ENCODE peak calls at places on chromosomes 6 and 20, in seven cellular contexts. Y, L, T, B, U, S and F are unnamed samples.

GRCh38 chr20:38165089-38165965 is at the start of gene TGM2:
- DNase-seq in Y (peak), L (no peak), T (peak), B (peak), U (peak), S (no peak), F (peak)

GRCh38 chr6:116087437-116088027 is 13.1 kb upstream of the NT5DC1 start:
- DNase-seq in Y (no peak), L (no peak), T (no peak), B (no peak), U (no peak), S (no peak), F (no peak)

GRCh38 chr6:108561742-108562502 is 1.2 kb downstream of the FOXO3 start:
- DNase-seq in Y (no peak), L (no peak), T (peak), B (no peak), U (peak), S (no peak), F (peak)

GRCh38 chr6:149037026-149037734 is 280.3 kb upstream of the TAB2 start:
- DNase-seq in Y (no peak), L (no peak), T (no peak), B (no peak), U (no peak), S (no peak), F (no peak)

GRCh38 chr20:19974621-19975435 is 42.3 kb upstream of the NAA20 start:
- DNase-seq in Y (peak), L (peak), T (peak), B (peak), U (peak), S (no peak), F (no peak)

GRCh38 chr20:25259788-25260254 is 11.9 kb downstream of the PYGB start:
- DNase-seq in Y (no peak), L (no peak), T (no peak), B (no peak), U (no peak), S (no peak), F (no peak)

GRCh38 chr6:10507715-10508114 is 13.4 kb upstream of the GCNT2 start:
- DNase-seq in Y (no peak), L (no peak), T (no peak), B (no peak), U (no peak), S (no peak), F (no peak)

GRCh38 chr20:58073945-58074920 is 154.2 kb downstream of the ANKRD60 start:
- DNase-seq in Y (no peak), L (no peak), T (no peak), B (no peak), U (no peak), S (no peak), F (no peak)

GRCh38 chr6:46876126-46876525 is 45.6 kb downstream of the ADGRF5 start:
- DNase-seq in Y (no peak), L (no peak), T (peak), B (peak), U (no peak), S (no peak), F (no peak)

GRCh38 chr20:706366-706885 is 30.8 kb upstream of the SCRT2 start:
- DNase-seq in Y (no peak), L (no peak), T (no peak), B (no peak), U (no peak), S (no peak), F (no peak)

GRCh38 chr6:7087066-7087465 is 20.7 kb upstream of the RREB1 start:
- DNase-seq in Y (no peak), L (no peak), T (no peak), B (no peak), U (no peak), S (no peak), F (no peak)

GRCh38 chr20:9103955-9104354 is 35.1 kb downstream of the PLCB4 start:
- DNase-seq in Y (no peak), L (no peak), T (no peak), B (no peak), U (no peak), S (no peak), F (no peak)

GRCh38 chr6:52984247-52984646 is 10.8 kb downstream of the GSTA4 start:
- DNase-seq in Y (no peak), L (no peak), T (no peak), B (no peak), U (no peak), S (peak), F (no peak)

GRCh38 chr6:108875161-108875555 is 26.9 kb downstream of the ARMC2 start:
- DNase-seq in Y (no peak), L (no peak), T (no peak), B (no peak), U (no peak), S (no peak), F (no peak)

GRCh38 chr6:143123081-143123480 is 62.4 kb downstream of the AIG1 start:
- DNase-seq in Y (no peak), L (no peak), T (no peak), B (no peak), U (no peak), S (no peak), F (no peak)

GRCh38 chr6:11030904-11031303 is 13.2 kb downstream of the ELOVL2 start:
- DNase-seq in Y (no peak), L (no peak), T (no peak), B (no peak), U (no peak), S (no peak), F (no peak)

GRCh38 chr6:27053738-27054137 is 193.8 kb upstream of the PRSS16 start:
- DNase-seq in Y (no peak), L (no peak), T (no peak), B (no peak), U (no peak), S (no peak), F (no peak)

DNA sequence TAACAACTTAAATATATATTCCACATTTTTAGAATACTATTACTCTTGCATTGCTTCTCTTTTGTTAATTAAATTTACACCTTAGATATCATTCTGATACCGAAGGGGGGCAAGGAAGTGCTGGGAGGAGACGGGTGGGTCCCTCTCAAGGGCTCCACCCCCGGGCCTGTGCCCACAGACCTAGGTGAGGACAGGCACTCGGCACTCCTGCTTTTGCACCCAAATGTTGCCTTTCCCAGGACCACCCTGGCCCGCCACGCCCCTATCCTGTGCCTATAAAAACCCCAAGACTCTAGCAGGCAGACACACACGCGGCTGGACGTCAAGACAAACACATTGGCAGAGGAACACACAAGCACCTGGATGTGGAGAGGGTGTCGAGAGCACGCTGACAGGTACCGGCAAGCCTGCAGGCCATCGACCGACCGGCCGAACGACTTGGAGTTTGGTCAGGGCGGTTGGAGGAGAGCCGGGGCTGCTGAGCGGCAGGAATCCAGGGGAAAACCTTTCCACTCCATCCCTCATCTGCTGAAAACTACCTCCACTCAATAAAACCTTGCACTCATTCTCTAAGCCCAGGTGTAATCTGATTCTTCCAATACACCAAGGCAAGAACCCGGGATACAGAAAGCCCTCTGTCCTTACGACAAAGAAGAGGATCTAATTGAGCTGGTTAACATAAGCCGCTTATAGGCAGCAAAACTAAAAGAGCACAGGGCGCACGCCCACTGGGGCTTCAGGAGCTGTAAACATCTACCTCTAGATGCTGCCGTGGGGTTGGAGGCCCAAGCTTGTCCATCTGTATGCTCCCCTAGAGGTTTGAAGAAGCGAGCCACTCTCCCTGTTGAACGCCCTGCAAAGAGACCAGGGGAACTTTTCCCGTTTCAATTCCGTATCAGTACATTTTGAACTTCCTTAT is 197.4 kb upstream of the PRSS16 start:
- DNase-seq in Y (no peak), L (no peak), T (no peak), B (no peak), U (no peak), S (no peak), F (no peak)
- H3K27ac ChIP-seq in Y (no peak), L (no peak), T (no peak), B (no peak), U (no peak), S (no peak), F (no peak)

DNA sequence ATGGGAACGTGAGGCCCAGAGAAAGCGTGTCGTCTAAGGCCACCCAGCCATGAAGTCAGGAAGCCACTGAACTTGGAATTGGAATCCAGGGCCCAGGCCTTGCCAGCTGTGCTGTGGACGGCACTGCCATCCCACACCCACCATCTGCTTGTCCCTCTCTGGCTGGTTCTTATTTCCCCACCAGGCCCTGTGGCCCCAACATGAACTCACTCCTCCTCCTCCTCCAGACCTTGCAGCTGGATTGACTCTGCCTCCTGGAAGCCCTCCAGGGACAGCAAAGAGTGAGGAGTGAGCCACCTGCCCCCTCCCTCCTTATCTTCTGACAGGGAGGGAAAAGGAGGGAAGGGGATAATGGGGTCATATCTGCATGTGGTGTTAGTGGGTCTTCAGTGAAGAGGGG is 16.0 kb upstream of the IP6K3 start:
- DNase-seq in Y (no peak), L (no peak), T (no peak), B (no peak), U (no peak), S (no peak), F (no peak)
- H3K27ac ChIP-seq in Y (no peak), L (no peak), T (no peak), B (no peak), U (no peak), S (no peak), F (no peak)

GRCh38 chr6:38678178-38678760 is 24.7 kb downstream of the GLO1 start:
- DNase-seq in Y (no peak), L (no peak), T (no peak), B (no peak), U (no peak), S (no peak), F (no peak)
- H3K27ac ChIP-seq in Y (no peak), L (peak), T (no peak), B (no peak), U (no peak), S (no peak), F (no peak)

GRCh38 chr20:47694021-47694818 is 91.1 kb downstream of the SULF2 start:
- DNase-seq in Y (no peak), L (no peak), T (no peak), B (no peak), U (no peak), S (no peak), F (no peak)

GRCh38 chr20:47700327-47700726 is 85.0 kb downstream of the SULF2 start:
- DNase-seq in Y (no peak), L (no peak), T (no peak), B (no peak), U (no peak), S (no peak), F (no peak)

GRCh38 chr20:47699804-47700203 is 85.5 kb downstream of the SULF2 start:
- DNase-seq in Y (no peak), L (no peak), T (no peak), B (no peak), U (no peak), S (no peak), F (no peak)

GRCh38 chr20:47698142-47698541 is 87.1 kb downstream of the SULF2 start:
- DNase-seq in Y (no peak), L (no peak), T (no peak), B (no peak), U (no peak), S (no peak), F (no peak)

DNA sequence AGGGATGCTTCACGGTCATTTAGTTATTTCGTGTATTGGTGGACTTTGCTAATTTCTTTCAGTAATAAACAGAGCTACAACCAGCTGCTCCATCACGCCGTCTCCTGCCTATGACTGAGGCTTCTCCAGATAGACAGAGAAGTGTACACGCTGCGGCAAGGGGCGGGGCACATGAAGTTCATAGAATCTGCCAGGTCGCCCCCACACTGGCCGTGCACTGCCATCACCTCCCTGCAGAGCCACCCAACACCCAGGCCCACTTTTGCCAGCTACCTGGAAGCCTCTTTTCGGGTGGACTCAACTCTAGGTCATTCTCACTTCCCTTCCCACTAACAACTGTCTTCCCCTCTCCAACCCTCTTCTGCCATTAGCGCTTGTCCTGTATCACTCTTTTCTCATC is 88.4 kb downstream of the SULF2 start:
- DNase-seq in Y (no peak), L (no peak), T (no peak), B (no peak), U (no peak), S (no peak), F (no peak)
- H3K27ac ChIP-seq in Y (no peak), L (no peak), T (no peak), B (no peak), U (no peak), S (no peak), F (no peak)

DNA sequence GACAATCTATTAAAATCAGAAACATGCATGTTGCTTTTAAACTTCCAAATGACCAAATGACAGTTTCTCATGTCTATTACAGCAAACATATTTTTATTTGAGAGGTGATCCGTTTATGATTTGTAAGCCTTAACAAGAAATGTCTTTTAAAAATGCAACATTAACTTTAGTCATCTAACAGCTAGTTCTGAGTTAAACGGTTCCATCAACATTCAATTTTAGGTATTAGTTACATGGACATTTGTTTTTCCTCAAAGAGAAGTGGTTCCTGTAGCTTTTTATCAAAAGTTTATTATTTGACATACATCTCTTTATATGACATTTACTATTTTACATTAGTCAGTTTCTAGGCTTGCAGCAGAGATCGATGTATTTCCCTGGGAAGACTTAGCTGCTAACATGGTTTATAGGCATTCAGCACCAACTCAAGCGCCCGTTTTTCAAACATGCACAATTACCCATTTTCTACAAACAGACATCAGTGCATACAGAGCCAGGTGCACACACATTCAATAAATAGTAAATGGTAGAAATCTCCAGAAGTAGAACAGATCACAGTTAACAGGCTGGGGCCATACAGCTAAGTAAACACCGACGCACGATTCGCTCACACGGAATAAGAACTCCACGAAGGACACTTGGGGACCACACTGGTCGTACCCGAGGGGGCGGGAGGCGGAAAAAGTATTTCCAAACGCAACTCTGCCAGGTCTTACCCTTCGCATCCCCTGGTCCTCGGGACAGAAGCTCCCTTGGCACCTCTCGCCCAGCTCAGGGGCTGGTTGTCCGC is 865 bp downstream of the CNR1 start:
- DNase-seq in Y (no peak), L (no peak), T (no peak), B (no peak), U (no peak), S (no peak), F (no peak)
- H3K27ac ChIP-seq in Y (no peak), L (peak), T (no peak), B (no peak), U (no peak), S (no peak), F (no peak)

DNA sequence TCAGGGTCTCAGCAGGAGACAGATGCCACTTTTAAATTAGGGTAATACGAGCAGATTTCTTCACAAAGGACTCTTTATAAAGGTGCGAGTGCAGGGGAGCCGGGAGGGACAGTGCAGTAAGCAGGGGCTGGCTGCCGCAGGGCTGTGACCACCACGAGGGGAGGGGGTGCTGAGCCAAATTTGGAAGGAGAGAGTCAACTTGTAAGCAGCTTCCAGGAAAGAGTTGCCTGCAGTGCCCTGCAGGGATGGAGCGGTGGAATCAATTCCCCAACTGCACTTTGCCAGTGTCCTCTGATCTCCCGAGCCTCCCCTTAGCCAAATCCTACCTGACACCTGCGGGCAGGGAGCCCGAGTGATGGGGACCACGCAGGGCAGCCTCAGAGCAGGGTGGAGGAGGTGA is 13.9 kb upstream of the CCDC167 start:
- DNase-seq in Y (no peak), L (no peak), T (no peak), B (no peak), U (no peak), S (no peak), F (no peak)
- H3K27ac ChIP-seq in Y (no peak), L (no peak), T (no peak), B (no peak), U (no peak), S (peak), F (peak)

GRCh38 chr20:62310757-62311121 is 7.9 kb downstream of the ADRM1 start:
- DNase-seq in Y (no peak), L (no peak), T (no peak), B (no peak), U (no peak), S (no peak), F (no peak)
- H3K27ac ChIP-seq in Y (no peak), L (no peak), T (no peak), B (no peak), U (no peak), S (no peak), F (no peak)

GRCh38 chr6:104952911-104953409 is 3.9 kb upstream of the LIN28B start:
- DNase-seq in Y (no peak), L (no peak), T (no peak), B (no peak), U (no peak), S (no peak), F (no peak)
- H3K27ac ChIP-seq in Y (no peak), L (no peak), T (no peak), B (no peak), U (no peak), S (no peak), F (no peak)

GRCh38 chr6:19852090-19852457 is 14.9 kb downstream of the ID4 start:
- DNase-seq in Y (no peak), L (no peak), T (no peak), B (no peak), U (no peak), S (no peak), F (no peak)
- H3K27ac ChIP-seq in Y (no peak), L (no peak), T (no peak), B (no peak), U (no peak), S (no peak), F (no peak)

GRCh38 chr6:141452354-141452686 is 680.4 kb upstream of the GJE1 start:
- DNase-seq in Y (no peak), L (no peak), T (no peak), B (no peak), U (no peak), S (no peak), F (no peak)
- H3K27ac ChIP-seq in Y (no peak), L (no peak), T (no peak), B (no peak), U (peak), S (no peak), F (no peak)